ENCODE peak calls at places on chromosomes 16 and 17, in six cellular contexts. Y is skeletal muscle cell, C is MM.1S, L is AG04449, P is BJ, S is IMR-90. N is an unnamed sample.

GRCh38 chr17:67911038-67911782 is 85.1 kb downstream of the C17orf58 start:
- DNase-seq in Y (no peak), C (no peak), P (no peak), L (no peak), S (no peak), N (no peak)

GRCh38 chr16:2034695-2035430 is 8.2 kb downstream of the NHERF2 start:
- DNase-seq in S (no peak), L (no peak), C (no peak), P (no peak), Y (no peak), N (no peak)

GRCh38 chr17:40958086-40958953 is 8.4 kb downstream of the KRT39 start:
- DNase-seq in L (no peak), S (no peak), P (no peak), C (no peak), Y (no peak), N (no peak)

GRCh38 chr16:69089091-69089912 is 16.2 kb upstream of the HAS3 start:
- DNase-seq in L (no peak), S (peak; percentile 53), P (no peak), C (no peak), Y (no peak), N (no peak)

GRCh38 chr16:67902831-67903230 is 9.8 kb downstream of the PSKH1 start:
- DNase-seq in Y (no peak), L (no peak), S (peak; percentile 41), C (no peak), P (no peak), N (no peak)

GRCh38 chr17:48244121-48244711 is 136.7 kb downstream of the SNX11 start:
- DNase-seq in P (peak; percentile 20), L (no peak), S (peak; percentile 29), Y (no peak), C (peak; percentile 37), N (no peak)

GRCh38 chr17:50676065-50676975 is 31.4 kb downstream of the ANKRD40 start:
- DNase-seq in S (no peak), C (no peak), P (no peak), Y (no peak), L (no peak), N (no peak)

GRCh38 chr16:86350289-86350688 is 160.0 kb upstream of the FOXF1 start:
- DNase-seq in P (no peak), Y (no peak), L (no peak), C (no peak), S (no peak), N (no peak)

GRCh38 chr17:76376318-76377133 is 7.9 kb upstream of the SPHK1 start:
- DNase-seq in S (peak; percentile 12), L (no peak), P (no peak), Y (no peak), C (no peak), N (no peak)

GRCh38 chr16:30561212-30561816 is 3.1 kb upstream of the ZNF764 start:
- DNase-seq in P (no peak), L (no peak), Y (no peak), C (no peak), S (no peak), N (no peak)

GRCh38 chr16:70399951-70400350 is 38.9 kb downstream of the ST3GAL2 start:
- DNase-seq in L (no peak), Y (no peak), C (no peak), S (no peak), P (no peak), N (no peak)

GRCh38 chr17:54544239-54544638 is 356.4 kb upstream of the TOM1L1 start:
- DNase-seq in Y (no peak), C (no peak), P (no peak), L (no peak), S (no peak), N (no peak)

GRCh38 chr16:73735018-73735417 is 561.6 kb upstream of the PSMD7 start:
- DNase-seq in C (no peak), L (no peak), P (peak; percentile 37), S (peak; percentile 75), Y (no peak), N (peak; percentile 76)

GRCh38 chr17:73400915-73401545 is 89.2 kb upstream of the CDC42EP4 start:
- DNase-seq in P (no peak), Y (no peak), L (no peak), C (no peak), S (no peak), N (no peak)

GRCh38 chr17:77376795-77377751 is 236.3 kb downstream of the SEC14L1 start:
- DNase-seq in Y (no peak), L (no peak), C (no peak), S (peak; percentile 92), P (no peak), N (no peak)

GRCh38 chr16:31913668-31914067 is 40.1 kb downstream of the ZNF267 start:
- DNase-seq in Y (no peak), C (no peak), P (no peak), S (no peak), L (no peak), N (no peak)

GRCh38 chr16:31920373-31920772 is 46.8 kb downstream of the ZNF267 start:
- DNase-seq in L (no peak), Y (no peak), P (no peak), C (no peak), S (no peak), N (no peak)

GRCh38 chr16:31916056-31916488 is 42.5 kb downstream of the ZNF267 start:
- DNase-seq in L (no peak), Y (no peak), P (no peak), C (no peak), S (no peak), N (no peak)
- H3K4me3 ChIP-seq in L (no peak overlapping the region), Y (no peak overlapping the region), P (no peak overlapping the region), C (no peak overlapping the region), S (no peak overlapping the region), N (no peak overlapping the region)

DNA sequence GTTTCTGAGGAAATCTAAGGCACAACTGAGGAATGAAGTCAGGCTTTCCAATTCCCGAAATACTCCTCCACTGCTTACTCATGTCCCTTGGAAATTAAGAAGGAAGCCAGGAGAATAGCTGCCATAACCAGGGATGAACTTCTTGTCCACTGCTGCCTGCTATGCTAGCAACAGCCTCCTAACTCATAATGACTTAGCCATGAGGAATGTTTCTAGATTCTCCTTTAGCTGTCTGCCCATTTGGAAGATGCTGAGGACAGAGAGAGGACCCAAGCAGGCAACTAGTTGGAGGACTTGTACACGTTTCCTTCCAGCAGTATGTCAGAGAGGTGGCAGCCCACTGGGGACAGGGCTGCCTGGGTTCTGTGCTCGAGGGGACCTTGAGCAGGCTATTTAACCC is 939 bp upstream of the CCL2 start:
- DNase-seq in L (peak; percentile 73), Y (peak; percentile 72), S (peak; percentile 83), P (peak; percentile 84), C (no peak), N (no peak)
- H3K4me3 ChIP-seq in L (no peak overlapping the region), Y (no peak overlapping the region), S (no peak overlapping the region), P (no peak overlapping the region), C (no peak overlapping the region), N (no peak overlapping the region)

GRCh38 chr17:79027274-79027924 is 3.4 kb downstream of the C1QTNF1 start:
- DNase-seq in L (no peak), P (no peak), C (no peak), Y (no peak), S (no peak), N (no peak)

GRCh38 chr17:79029327-79030009 is 5.5 kb downstream of the C1QTNF1 start:
- DNase-seq in L (no peak), P (no peak), C (no peak), Y (no peak), S (no peak), N (no peak)

GRCh38 chr17:79026345-79027273 is 2.6 kb downstream of the C1QTNF1 start:
- DNase-seq in P (no peak), Y (no peak), C (no peak), L (no peak), S (peak; percentile 68), N (no peak)

GRCh38 chr17:79028496-79029326 is 4.7 kb downstream of the C1QTNF1 start:
- DNase-seq in Y (no peak), C (no peak), S (no peak), L (no peak), P (no peak), N (no peak)

DNA sequence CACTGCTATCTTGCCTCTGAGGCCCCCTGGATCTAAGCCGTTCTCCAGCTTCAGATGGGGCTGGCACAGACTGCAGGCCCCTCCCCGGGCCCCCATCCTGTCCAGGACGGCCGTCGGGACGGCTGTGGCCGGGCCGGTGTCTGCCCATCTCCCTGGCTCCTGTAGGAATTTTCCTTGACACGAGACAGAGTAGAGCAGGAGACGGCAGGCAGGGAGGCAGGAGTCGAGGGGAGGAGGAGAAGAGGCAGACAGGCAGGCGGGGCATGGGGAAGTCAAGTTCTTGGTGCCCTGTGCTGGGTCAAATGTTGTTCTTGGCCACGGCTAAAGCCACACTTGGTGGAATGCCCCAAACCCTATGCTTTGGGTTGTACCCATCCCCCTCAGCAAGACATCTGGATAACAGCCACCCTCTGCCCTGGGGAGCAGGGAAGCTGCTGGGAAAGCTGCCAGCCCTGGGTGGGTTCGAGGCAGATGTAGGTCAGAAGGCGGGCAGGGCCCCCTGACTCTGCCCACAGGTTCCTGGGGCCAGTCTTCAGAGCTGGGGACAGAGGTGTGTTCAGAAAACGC is 4.0 kb downstream of the C1QTNF1 start:
- DNase-seq in L (no peak), P (no peak), Y (no peak), S (no peak), C (no peak), N (no peak)
- H3K4me3 ChIP-seq in L (no peak overlapping the region), P (no peak overlapping the region), Y (no peak overlapping the region), S (no peak overlapping the region), C (no peak overlapping the region), N (no peak overlapping the region)

GRCh38 chr16:998615-999014 is 17.0 kb downstream of the SOX8 start:
- DNase-seq in Y (no peak), P (no peak), S (no peak), L (no peak), C (no peak), N (no peak)

GRCh38 chr16:997440-998051 is 16.0 kb downstream of the SOX8 start:
- DNase-seq in S (peak; percentile 41), C (no peak), L (no peak), P (peak; percentile 9), Y (peak; percentile 25), N (no peak)

GRCh38 chr16:996672-997071 is 15.1 kb downstream of the SOX8 start:
- DNase-seq in S (no peak), C (no peak), L (no peak), P (no peak), Y (no peak), N (no peak)

GRCh38 chr16:999677-1000076 is 18.1 kb downstream of the SOX8 start:
- DNase-seq in L (no peak), S (no peak), P (no peak), C (no peak), Y (no peak), N (no peak)

DNA sequence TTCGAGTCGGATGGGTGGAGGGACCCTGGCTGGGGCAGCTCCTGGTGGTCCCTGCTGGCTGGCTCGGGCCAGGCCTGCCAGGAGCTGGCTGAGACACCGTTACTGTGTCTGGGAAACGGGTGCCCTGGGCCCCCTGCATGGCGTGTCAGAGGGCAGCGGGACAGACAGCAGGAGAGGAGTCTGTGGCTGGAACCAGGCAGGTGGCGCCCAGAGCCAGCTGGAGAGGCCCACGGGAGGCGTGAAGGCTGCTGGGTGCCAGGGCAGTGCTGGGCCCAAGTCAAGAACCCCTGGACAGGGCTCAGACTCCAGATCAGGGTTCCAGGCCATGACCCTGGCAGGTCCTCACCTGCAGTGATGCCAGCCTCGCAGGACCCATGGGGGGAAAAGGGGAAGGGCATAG is 16.6 kb downstream of the SOX8 start:
- DNase-seq in S (no peak), P (no peak), C (no peak), Y (no peak), L (no peak), N (no peak)
- H3K4me3 ChIP-seq in S (no peak overlapping the region), P (no peak overlapping the region), C (no peak overlapping the region), Y (no peak overlapping the region), L (no peak overlapping the region), N (no peak overlapping the region)

N was measured in epithelial cell of proximal tubule.